ENCODE peak calls at places on chromosomes 4 and X, in ten cellular contexts. S, P, X, H, O, K, Y, E, Z and D are unnamed samples.

GRCh38 chr4:59960143-59960542 is 1240.0 kb upstream of the ADGRL3 start:
- DNase-seq in S (no peak), P (no peak), X (no peak), H (no peak), O (no peak), K (no peak), Y (no peak), E (no peak), Z (no peak), D (no peak)

GRCh38 chrX:103726477-103726876 is 15.8 kb downstream of the TMEM31 start:
- DNase-seq in S (no peak), P (no peak), X (no peak), H (no peak), O (no peak), K (no peak), Y (no peak), E (no peak), Z (no peak), D (no peak)

GRCh38 chrX:15204130-15204751 is 65.6 kb downstream of the ASB9 start:
- DNase-seq in S (no peak), P (no peak), X (no peak), H (no peak), O (no peak), K (no peak), Y (no peak), E (no peak), Z (no peak), D (no peak)

GRCh38 chr4:104649631-104650030 is 154.9 kb upstream of the CXXC4 start:
- DNase-seq in S (no peak), P (peak; percentile 9), X (no peak), H (no peak), O (no peak), K (no peak), Y (no peak), E (no peak), Z (no peak), D (no peak)

GRCh38 chr4:155809835-155810234 is 51.0 kb downstream of the GUCY1B1 start:
- DNase-seq in S (peak; percentile 27), P (peak; percentile 77), X (peak; percentile 77), H (peak; percentile 67), O (peak; percentile 92), K (no peak), Y (no peak), E (no peak), Z (no peak), D (no peak)

GRCh38 chr4:65623509-65623908 is 46.8 kb downstream of the EPHA5 start:
- DNase-seq in S (no peak), P (peak; percentile 87), X (no peak), H (peak; percentile 11), O (peak; percentile 67), K (no peak), Y (no peak), E (no peak), Z (no peak), D (no peak)

GRCh38 chr4:147160908-147161513 is 215.3 kb upstream of the TTC29 start:
- DNase-seq in S (peak; percentile 51), P (peak; percentile 41), X (peak; percentile 73), H (peak; percentile 14), O (peak; percentile 71), K (no peak), Y (peak; percentile 25), E (no peak), Z (no peak), D (no peak)

GRCh38 chrX:17535229-17535628 is 160.2 kb downstream of the NHS start:
- DNase-seq in S (no peak), P (no peak), X (peak; percentile 23), H (no peak), O (peak; percentile 20), K (no peak), Y (peak; percentile 25), E (no peak), Z (no peak), D (no peak)

GRCh38 chr4:183175631-183176232 is 76.7 kb downstream of the WWC2 start:
- DNase-seq in S (no peak), P (peak; percentile 74), X (no peak), H (no peak), O (peak; percentile 60), K (no peak), Y (no peak), E (no peak), Z (no peak), D (no peak)

GRCh38 chr4:24067781-24068193 is 177.9 kb upstream of the PPARGC1A start:
- DNase-seq in S (no peak), P (peak; percentile 74), X (no peak), H (no peak), O (peak; percentile 84), K (no peak), Y (no peak), E (no peak), Z (no peak), D (no peak)

GRCh38 chr4:153799708-153800074 is 10.8 kb upstream of the SFRP2 start:
- DNase-seq in S (no peak), P (no peak), X (no peak), H (no peak), O (no peak), K (no peak), Y (no peak), E (no peak), Z (no peak), D (no peak)

GRCh38 chr4:123788577-123788976 is 392.0 kb downstream of the SPRY1 start:
- DNase-seq in S (no peak), P (no peak), X (no peak), H (no peak), O (peak; percentile 67), K (no peak), Y (no peak), E (no peak), Z (no peak), D (no peak)

GRCh38 chrX:80667967-80668366 is 141.7 kb downstream of the BRWD3 start:
- DNase-seq in S (no peak), P (no peak), X (no peak), H (no peak), O (no peak), K (no peak), Y (no peak), E (no peak), Z (no peak), D (no peak)

GRCh38 chrX:33416273-33416805 is 205.0 kb upstream of the DMD start:
- DNase-seq in S (no peak), P (no peak), X (no peak), H (no peak), O (no peak), K (no peak), Y (no peak), E (peak; percentile 46), Z (no peak), D (no peak)

GRCh38 chrX:102746134-102746584 is 25.6 kb downstream of the GPRASP3 start:
- DNase-seq in S (no peak), P (no peak), X (peak; percentile 57), H (no peak), O (no peak), K (no peak), Y (peak; percentile 45), E (peak; percentile 54), Z (peak; percentile 90), D (no peak)

GRCh38 chr4:174669278-174669677 is 147.0 kb upstream of the HPGD start:
- DNase-seq in S (peak; percentile 21), P (peak; percentile 88), X (no peak), H (peak; percentile 85), O (peak; percentile 50), K (no peak), Y (no peak), E (no peak), Z (no peak), D (no peak)

GRCh38 chr4:66688674-66689073 is 856.6 kb downstream of the CENPC start:
- DNase-seq in S (peak; percentile 1), P (peak; percentile 38), X (no peak), H (peak; percentile 32), O (peak; percentile 9), K (no peak), Y (no peak), E (no peak), Z (no peak), D (no peak)

GRCh38 chrX:22520128-22520828 is 247.6 kb downstream of the CBLL2 start:
- DNase-seq in S (no peak), P (no peak), X (no peak), H (no peak), O (no peak), K (no peak), Y (no peak), E (no peak), Z (no peak), D (no peak)

GRCh38 chr4:84470204-84470785 is 28.8 kb downstream of the NKX6-1 start:
- DNase-seq in S (no peak), P (no peak), X (peak; percentile 20), H (no peak), O (no peak), K (no peak), Y (peak; percentile 25), E (no peak), Z (no peak), D (no peak)
- TF ChIP-seq CTCF in S (no peak), P (no peak), X (peak; percentile 37), H (peak; percentile 45), O (no peak), K (no peak), Y (no peak), E (no peak), Z (no peak), D (no peak)

GRCh38 chr4:56435001-56435747 is at the start of gene PPAT:
- DNase-seq in S (peak; percentile 79), P (peak; percentile 93), X (peak; percentile 99), H (peak; percentile 83), O (peak; percentile 95), K (peak; percentile 99), Y (peak; percentile 99), E (peak; percentile 99), Z (peak; percentile 100), D (peak; percentile 96)
- TF ChIP-seq CTCF in S (no peak), P (no peak), X (peak; percentile 37), H (peak; percentile 11), O (peak; percentile 20), K (peak; percentile 37), Y (no peak), E (peak; percentile 52), Z (peak; percentile 70), D (peak; percentile 7)

GRCh38 chr4:16315451-16315850 is 89.2 kb upstream of the TAPT1 start:
- DNase-seq in S (no peak), P (no peak), X (no peak), H (no peak), O (no peak), K (no peak), Y (no peak), E (no peak), Z (no peak), D (no peak)

DNA sequence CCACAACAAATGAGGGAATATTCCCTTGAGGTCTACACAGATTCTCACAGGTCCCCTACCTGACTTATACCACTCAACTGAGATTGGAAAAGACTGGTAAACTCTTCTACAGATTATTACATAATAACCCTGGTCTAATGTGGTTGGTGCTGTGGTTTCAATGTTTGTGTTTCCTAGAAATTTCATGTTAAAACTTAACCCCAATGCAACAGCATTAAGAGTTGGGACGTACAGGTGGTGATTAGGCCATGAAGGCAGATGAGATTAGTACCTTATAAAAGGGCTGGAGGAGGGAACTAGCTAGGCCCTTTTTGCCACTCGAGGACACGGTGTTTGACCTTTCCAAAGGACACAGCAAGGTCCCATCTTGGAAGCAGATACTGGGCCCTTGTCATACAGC is 84.3 kb upstream of the TAPT1 start:
- DNase-seq in S (no peak), P (no peak), X (no peak), H (no peak), O (no peak), K (no peak), Y (no peak), E (no peak), Z (no peak), D (no peak)
- TF ChIP-seq CTCF in S (no peak), P (no peak), X (no peak), H (no peak), O (no peak), K (no peak), Y (no peak), E (no peak), Z (no peak), D (no peak)

GRCh38 chr4:176377705-176378302 is 58.0 kb downstream of the SPCS3 start:
- DNase-seq in S (no peak), P (peak; percentile 17), X (no peak), H (no peak), O (peak; percentile 43), K (no peak), Y (no peak), E (no peak), Z (no peak), D (no peak)
- TF ChIP-seq CTCF in S (peak; percentile 69), P (peak; percentile 58), X (peak; percentile 66), H (peak; percentile 29), O (peak; percentile 65), K (peak; percentile 75), Y (peak; percentile 28), E (peak; percentile 40), Z (peak; percentile 56), D (no peak)